ENCODE peak calls at places on chromosomes 13 and 19, in four cellular contexts. Y, X, R and I are unnamed samples.

GRCh38 chr13:40611004-40611403 is 55.4 kb downstream of the FOXO1 start:
- DNase-seq in Y (no peak), R (no peak), X (no peak), I (no peak)

GRCh38 chr13:41492432-41493267 is 35.3 kb downstream of the RGCC start:
- DNase-seq in X (no peak), Y (peak; percentile 51), R (peak; percentile 22), I (peak; percentile 63)

GRCh38 chr13:48278806-48279205 is 24.7 kb upstream of the RB1 start:
- DNase-seq in Y (no peak), X (no peak), R (no peak), I (no peak)

GRCh38 chr13:33353210-33353609 is 67.7 kb upstream of the STARD13 start:
- DNase-seq in X (no peak), Y (peak; percentile 17), R (no peak), I (peak; percentile 93)

GRCh38 chr13:109130093-109130835 is 500.9 kb downstream of the MYO16 start:
- DNase-seq in X (no peak), R (no peak), Y (no peak), I (no peak)

GRCh38 chr19:18967358-18968146 is 26.5 kb upstream of the HOMER3 start:
- DNase-seq in X (no peak), R (peak; percentile 34), Y (peak; percentile 67), I (peak; percentile 93)

GRCh38 chr13:114140131-114140908 is 7.9 kb upstream of the RASA3 start:
- DNase-seq in X (no peak), R (no peak), Y (no peak), I (no peak)

GRCh38 chr19:19649580-19649995 is 6.1 kb upstream of the GMIP start:
- DNase-seq in Y (no peak), X (no peak), R (no peak), I (no peak)

GRCh38 chr13:40433577-40433976 is 232.9 kb downstream of the FOXO1 start:
- DNase-seq in Y (no peak), R (no peak), X (no peak), I (no peak)

GRCh38 chr13:111940892-111941291 is 126.1 kb upstream of the SOX1 start:
- DNase-seq in R (no peak), Y (no peak), X (no peak), I (no peak)

GRCh38 chr13:99383946-99384345 is 76.7 kb upstream of the GPR183 start:
- DNase-seq in R (no peak), Y (no peak), X (no peak), I (no peak)

GRCh38 chr13:45063261-45063870 is 56.9 kb upstream of the GTF2F2 start:
- DNase-seq in X (no peak), R (peak; percentile 84), Y (no peak), I (no peak)

GRCh38 chr19:37361994-37362393 is 8.9 kb upstream of the ZNF527 start:
- DNase-seq in Y (no peak), R (peak; percentile 26), X (no peak), I (no peak)

GRCh38 chr13:51269039-51269438 is 46.8 kb downstream of the FAM124A start:
- DNase-seq in Y (no peak), R (peak; percentile 75), X (no peak), I (no peak)

GRCh38 chr13:109918179-109918651 is 131.8 kb upstream of the IRS2 start:
- DNase-seq in X (no peak), R (peak; percentile 54), Y (no peak), I (no peak)

GRCh38 chr19:6608950-6609349 is 18.0 kb upstream of the CD70 start:
- DNase-seq in Y (no peak), X (no peak), R (no peak), I (no peak)

GRCh38 chr13:24104723-24105122 is 55.8 kb upstream of the SPATA13 start:
- DNase-seq in R (no peak), X (no peak), Y (no peak), I (no peak)

GRCh38 chr13:106121173-106121754 is 414.2 kb downstream of the EFNB2 start:
- DNase-seq in Y (no peak), X (no peak), R (no peak), I (no peak)

GRCh38 chr19:55319786-55320185 is 5.4 kb downstream of the TMEM150B start:
- DNase-seq in X (no peak), R (peak; percentile 60), Y (no peak), I (no peak)

GRCh38 chr19:1441677-1442438 is 3.7 kb downstream of the RPS15 start:
- DNase-seq in R (no peak), X (no peak), Y (no peak), I (no peak)

GRCh38 chr13:30831515-30831914 is 74.6 kb upstream of the MEDAG start:
- DNase-seq in R (no peak), Y (no peak), X (no peak), I (no peak)

GRCh38 chr19:17765069-17765618 is 13.9 kb downstream of the FCHO1 start:
- DNase-seq in Y (no peak), R (no peak), X (no peak), I (no peak)

GRCh38 chr13:52845766-52846566 is 2.5 kb downstream of the PCDH8 start:
- DNase-seq in R (no peak), Y (no peak), X (no peak), I (no peak)

GRCh38 chr19:56637976-56638555 is 4.9 kb upstream of the SMIM17 start:
- DNase-seq in X (no peak), R (peak; percentile 65), Y (peak; percentile 93), I (peak; percentile 48)

GRCh38 chr13:106156468-106156867 is 379.0 kb downstream of the EFNB2 start:
- DNase-seq in X (no peak), R (peak; percentile 99), Y (no peak), I (no peak)

GRCh38 chr13:41668130-41668757 is 210.9 kb downstream of the RGCC start:
- DNase-seq in X (peak; percentile 83), Y (peak; percentile 17), R (peak; percentile 91), I (peak; percentile 99)

GRCh38 chr19:3504723-3505122 is 1.4 kb upstream of the FZR1 start:
- DNase-seq in X (no peak), R (no peak), Y (no peak), I (no peak)

GRCh38 chr13:42985312-42986175 is 6.5 kb downstream of the EPSTI1 start:
- DNase-seq in R (peak; percentile 41), Y (no peak), X (no peak), I (no peak)